ENCODE peak calls at places on chromosomes 5 and 9, in nine cellular contexts. P is posterior vena cava; V is LoVo; M is NCI-H1092; H is stimulated activated naive CD8-positive, alpha-beta T cell treated with anti-CD3 and anti-CD28 coated beads, Interleukin-15, amount 100 ng/mL, for 72 hours; G is stimulated activated CD4-positive, alpha-beta T cell treated with anti-CD3 and anti-CD28 coated beads, Interleukin-2, amount 100 ng/mL, for 48 hours; I is Kasumi-1; R is mesothelial cell of epicardium; E is fibroblast of the aortic adventitia. L is an unnamed sample.

GRCh38 chr5:176676361-176676824 is 29.1 kb downstream of the TSPAN17 start:
- DNase-seq in H (no peak), M (no peak), V (no peak), G (no peak), P (no peak), I (no peak), R (no peak), E (peak; percentile 30), L (no peak)

GRCh38 chr5:109880907-109881685 is 191.4 kb downstream of the MAN2A1 start:
- DNase-seq in P (no peak), I (no peak), G (no peak), M (peak; percentile 44), V (no peak), E (no peak), R (no peak), H (no peak), L (no peak)

GRCh38 chr5:135437796-135438560 is 9.2 kb downstream of the DCANP1 start:
- DNase-seq in R (no peak), M (peak; percentile 62), H (no peak), E (peak; percentile 95), P (peak; percentile 76), G (no peak), V (peak; percentile 69), I (peak; percentile 33), L (no peak)

GRCh38 chr9:5529683-5530221 is 19.4 kb downstream of the PDCD1LG2 start:
- DNase-seq in I (no peak), V (no peak), G (no peak), H (no peak), P (no peak), E (no peak), M (no peak), R (no peak), L (no peak)

GRCh38 chr5:848671-849111 is 2.1 kb downstream of the ZDHHC11 start:
- DNase-seq in H (no peak), I (no peak), P (peak; percentile 73), E (no peak), R (no peak), V (no peak), M (no peak), G (no peak), L (no peak)

GRCh38 chr5:74652576-74652975 is 12.0 kb upstream of the ENC1 start:
- DNase-seq in G (no peak), H (no peak), R (no peak), E (no peak), V (no peak), P (no peak), M (no peak), I (no peak), L (no peak)

GRCh38 chr5:149326611-149327010 is 18.7 kb upstream of the GRPEL2 start:
- DNase-seq in I (no peak), G (no peak), P (no peak), V (no peak), R (no peak), M (no peak), H (no peak), E (no peak), L (no peak)

GRCh38 chr5:106312360-106312759 is 1358.4 kb downstream of the EFNA5 start:
- DNase-seq in M (no peak), E (peak; percentile 18), P (no peak), H (no peak), V (no peak), R (no peak), I (no peak), G (no peak), L (no peak)

GRCh38 chr5:73390989-73391388 is 57.6 kb downstream of the FOXD1 start:
- DNase-seq in P (no peak), R (no peak), H (no peak), G (no peak), E (no peak), I (no peak), V (no peak), M (no peak), L (no peak)

GRCh38 chr5:14915291-14915976 is 43.9 kb upstream of the ANKH start:
- DNase-seq in M (no peak), G (no peak), E (no peak), I (no peak), P (no peak), R (no peak), H (no peak), V (no peak), L (no peak)

GRCh38 chr5:150114102-150114641 is 27.8 kb upstream of the CSF1R start:
- DNase-seq in P (no peak), G (no peak), V (no peak), M (no peak), R (no peak), E (no peak), I (no peak), H (no peak), L (no peak)

L was measured in central memory CD4-positive, alpha-beta T cell.